ENCODE peak calls at places on chromosomes 7 and 10, in nine cellular contexts. One of them, this sample, is unnamed. For H3K4me1, the result is how much of the 10 kb centered on the place peaks cover.

GRCh38 chr10:103193820-103194529 is 903 bp upstream of the NT5C2 start:
- DNase-seq in suprapubic skin: peak
- DNase-seq in A549: no peak
- DNase-seq in tibial nerve: no peak
- DNase-seq in transverse colon: no peak
- DNase-seq in stomach: peak
- DNase-seq in ovary: no peak
- DNase-seq in sigmoid colon: no peak
- DNase-seq in HepG2: no peak
- DNase-seq in this sample: no peak

GRCh38 chr7:11775401-11775800 is 56.6 kb downstream of the THSD7A start:
- DNase-seq in suprapubic skin: no peak
- DNase-seq in A549: no peak
- DNase-seq in tibial nerve: no peak
- DNase-seq in transverse colon: no peak
- DNase-seq in stomach: no peak
- DNase-seq in ovary: no peak
- DNase-seq in sigmoid colon: no peak
- DNase-seq in HepG2: no peak
- DNase-seq in this sample: no peak

GRCh38 chr10:88642254-88642653 is 22.0 kb upstream of the LIPF start:
- DNase-seq in suprapubic skin: no peak
- DNase-seq in A549: no peak
- DNase-seq in tibial nerve: no peak
- DNase-seq in transverse colon: no peak
- DNase-seq in stomach: no peak
- DNase-seq in ovary: no peak
- DNase-seq in sigmoid colon: no peak
- DNase-seq in HepG2: no peak
- DNase-seq in this sample: no peak

GRCh38 chr7:142298631-142299030 is 40.8 kb upstream of the PRSS58 start:
- DNase-seq in suprapubic skin: no peak
- DNase-seq in A549: no peak
- DNase-seq in tibial nerve: no peak
- DNase-seq in transverse colon: no peak
- DNase-seq in stomach: no peak
- DNase-seq in ovary: no peak
- DNase-seq in sigmoid colon: no peak
- DNase-seq in HepG2: no peak
- DNase-seq in this sample: peak

GRCh38 chr10:127145173-127145572 is 51.2 kb downstream of the INSYN2A start:
- DNase-seq in suprapubic skin: no peak
- DNase-seq in A549: peak
- DNase-seq in tibial nerve: no peak
- DNase-seq in transverse colon: no peak
- DNase-seq in stomach: no peak
- DNase-seq in ovary: no peak
- DNase-seq in sigmoid colon: no peak
- DNase-seq in HepG2: no peak
- DNase-seq in this sample: no peak

GRCh38 chr10:132124201-132124920 is 58.6 kb downstream of the JAKMIP3 start:
- DNase-seq in suprapubic skin: no peak
- DNase-seq in A549: no peak
- DNase-seq in tibial nerve: no peak
- DNase-seq in transverse colon: no peak
- DNase-seq in stomach: no peak
- DNase-seq in ovary: no peak
- DNase-seq in sigmoid colon: no peak
- DNase-seq in HepG2: no peak
- DNase-seq in this sample: no peak

GRCh38 chr7:113285411-113285810 is 167.1 kb upstream of the SMIM30 start:
- DNase-seq in suprapubic skin: no peak
- DNase-seq in A549: no peak
- DNase-seq in tibial nerve: no peak
- DNase-seq in transverse colon: no peak
- DNase-seq in stomach: no peak
- DNase-seq in ovary: no peak
- DNase-seq in sigmoid colon: no peak
- DNase-seq in HepG2: no peak
- DNase-seq in this sample: no peak

GRCh38 chr7:29274156-29275017 is 79.8 kb downstream of the CHN2 start:
- DNase-seq in suprapubic skin: no peak
- DNase-seq in A549: no peak
- DNase-seq in tibial nerve: no peak
- DNase-seq in transverse colon: no peak
- DNase-seq in stomach: no peak
- DNase-seq in ovary: no peak
- DNase-seq in sigmoid colon: no peak
- DNase-seq in HepG2: no peak
- DNase-seq in this sample: no peak

GRCh38 chr10:7610651-7611389 is 55.9 kb downstream of the ITIH5 start:
- DNase-seq in suprapubic skin: peak
- DNase-seq in A549: no peak
- DNase-seq in tibial nerve: peak
- DNase-seq in transverse colon: peak
- DNase-seq in stomach: no peak
- DNase-seq in ovary: peak
- DNase-seq in sigmoid colon: peak
- DNase-seq in HepG2: no peak
- DNase-seq in this sample: no peak

GRCh38 chr10:79086822-79087221 is 18.1 kb downstream of the ZMIZ1 start:
- DNase-seq in suprapubic skin: no peak
- DNase-seq in A549: no peak
- DNase-seq in tibial nerve: no peak
- DNase-seq in transverse colon: no peak
- DNase-seq in stomach: no peak
- DNase-seq in ovary: no peak
- DNase-seq in sigmoid colon: no peak
- DNase-seq in HepG2: no peak
- DNase-seq in this sample: no peak

GRCh38 chr10:79084012-79084971 is 15.5 kb downstream of the ZMIZ1 start:
- DNase-seq in suprapubic skin: peak
- DNase-seq in A549: peak
- DNase-seq in tibial nerve: peak
- DNase-seq in transverse colon: peak
- DNase-seq in stomach: peak
- DNase-seq in ovary: peak
- DNase-seq in sigmoid colon: peak
- DNase-seq in HepG2: peak
- DNase-seq in this sample: no peak

GRCh38 chr10:79087721-79088120 is 19.0 kb downstream of the ZMIZ1 start:
- DNase-seq in suprapubic skin: no peak
- DNase-seq in A549: no peak
- DNase-seq in tibial nerve: no peak
- DNase-seq in transverse colon: no peak
- DNase-seq in stomach: peak
- DNase-seq in ovary: no peak
- DNase-seq in sigmoid colon: no peak
- DNase-seq in HepG2: no peak
- DNase-seq in this sample: no peak

GRCh38 chr10:79082631-79083581 is 14.1 kb downstream of the ZMIZ1 start:
- DNase-seq in suprapubic skin: no peak
- DNase-seq in A549: no peak
- DNase-seq in tibial nerve: no peak
- DNase-seq in transverse colon: no peak
- DNase-seq in stomach: no peak
- DNase-seq in ovary: no peak
- DNase-seq in sigmoid colon: no peak
- DNase-seq in HepG2: no peak
- DNase-seq in this sample: no peak

DNA sequence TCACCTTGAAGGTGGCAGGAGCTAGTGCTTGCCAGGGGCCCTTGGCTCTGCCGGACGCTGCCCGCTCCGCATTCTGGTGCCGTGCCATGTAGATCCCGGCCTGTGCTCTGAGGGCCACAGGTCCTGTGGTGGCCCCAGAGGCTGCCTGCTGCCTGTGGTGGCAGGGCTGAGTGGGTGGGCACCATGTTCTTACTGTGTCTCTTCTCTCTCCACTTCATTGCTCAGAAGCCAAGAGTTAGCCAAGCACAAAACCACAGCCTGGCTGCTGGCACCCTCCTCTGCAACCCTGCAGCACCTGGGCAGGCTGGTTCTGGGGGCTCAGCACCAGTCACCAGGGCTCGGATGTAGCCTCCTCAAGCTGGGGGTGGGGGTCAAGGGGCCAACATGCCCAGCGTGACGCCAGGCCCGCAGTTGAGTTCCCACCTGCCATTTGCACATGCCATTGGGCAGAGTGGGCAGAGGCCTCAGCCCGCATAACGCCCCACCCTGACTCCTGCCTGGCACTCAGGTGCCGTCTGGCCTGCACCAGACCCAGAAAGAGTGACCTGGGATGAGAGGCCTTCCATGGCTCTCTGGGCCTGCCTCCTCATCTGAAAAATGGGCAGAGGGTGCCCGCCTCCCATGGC is 16.3 kb downstream of the ZMIZ1 start:
- DNase-seq in suprapubic skin: no peak
- DNase-seq in A549: no peak
- DNase-seq in tibial nerve: no peak
- DNase-seq in transverse colon: no peak
- DNase-seq in stomach: no peak
- DNase-seq in ovary: peak
- DNase-seq in sigmoid colon: no peak
- DNase-seq in HepG2: no peak
- DNase-seq in this sample: no peak
- H3K4me1 ChIP-seq in suprapubic skin: half or more
- H3K4me1 ChIP-seq in A549: half or more
- H3K4me1 ChIP-seq in tibial nerve: half or more
- H3K4me1 ChIP-seq in transverse colon: half or more
- H3K4me1 ChIP-seq in stomach: half or more
- H3K4me1 ChIP-seq in ovary: half or more
- H3K4me1 ChIP-seq in sigmoid colon: half or more
- H3K4me1 ChIP-seq in HepG2: half or more
- H3K4me1 ChIP-seq in this sample: half or more

GRCh38 chr10:20596065-20596760 is 300.9 kb downstream of the NEBL start:
- DNase-seq in suprapubic skin: no peak
- DNase-seq in A549: no peak
- DNase-seq in tibial nerve: no peak
- DNase-seq in transverse colon: no peak
- DNase-seq in stomach: no peak
- DNase-seq in ovary: no peak
- DNase-seq in sigmoid colon: no peak
- DNase-seq in HepG2: no peak
- DNase-seq in this sample: no peak
- TF ChIP-seq EP300 in suprapubic skin: no peak
- TF ChIP-seq EP300 in A549: no peak
- TF ChIP-seq EP300 in tibial nerve: no peak
- TF ChIP-seq EP300 in transverse colon: no peak
- TF ChIP-seq EP300 in stomach: no peak
- TF ChIP-seq EP300 in ovary: no peak
- TF ChIP-seq EP300 in sigmoid colon: no peak
- TF ChIP-seq EP300 in HepG2: no peak
- TF ChIP-seq EP300 in this sample: no peak

DNA sequence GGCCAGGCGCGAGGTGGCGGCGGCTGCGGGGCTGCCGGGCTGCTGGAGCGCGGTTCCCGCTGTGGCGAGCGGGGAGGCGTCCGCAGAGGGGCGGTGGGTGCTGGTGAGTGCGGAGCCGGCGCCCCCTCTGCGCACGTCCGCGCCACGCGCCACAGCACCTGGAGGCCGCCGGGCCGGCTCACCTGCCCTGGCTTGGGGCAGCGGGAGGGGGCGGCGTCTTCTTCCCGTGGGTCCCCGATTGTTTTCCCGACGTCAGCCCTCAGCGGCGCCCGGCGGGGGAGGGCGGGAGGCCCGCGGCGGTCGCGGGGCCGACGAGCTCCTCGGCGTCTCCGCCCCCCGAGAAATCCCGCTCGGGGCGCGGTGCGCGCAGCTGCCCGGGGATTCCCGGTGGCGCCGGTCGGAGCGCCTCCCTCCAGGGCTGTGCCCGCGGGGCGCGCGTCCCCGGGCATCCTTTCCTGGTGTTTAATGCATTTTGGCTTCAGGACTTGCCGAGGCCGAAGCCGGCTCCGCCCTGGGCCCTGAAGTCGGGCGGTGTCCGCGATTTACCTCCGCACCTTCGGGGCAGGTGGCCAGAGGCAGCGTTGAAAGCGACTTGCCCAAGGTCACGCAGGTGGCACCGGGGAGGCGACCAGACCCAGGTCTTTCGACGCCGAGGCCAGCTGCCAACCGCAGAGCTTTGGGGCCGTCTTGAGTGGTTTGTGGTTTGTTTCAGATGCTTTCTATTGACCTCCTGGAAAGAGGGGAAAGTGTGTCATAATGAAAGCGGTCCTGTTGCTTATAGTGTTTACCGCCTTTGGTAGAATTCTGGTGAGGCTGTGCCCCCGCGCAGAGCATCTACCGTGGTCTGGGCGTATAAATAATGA is 582 bp downstream of the PLEKHA1 start:
- DNase-seq in suprapubic skin: peak
- DNase-seq in A549: peak
- DNase-seq in tibial nerve: peak
- DNase-seq in transverse colon: peak
- DNase-seq in stomach: peak
- DNase-seq in ovary: peak
- DNase-seq in sigmoid colon: peak
- DNase-seq in HepG2: peak
- DNase-seq in this sample: peak
- TF ChIP-seq POLR2A in suprapubic skin: peak
- TF ChIP-seq POLR2A in A549: no peak
- TF ChIP-seq POLR2A in tibial nerve: no peak
- TF ChIP-seq POLR2A in transverse colon: peak
- TF ChIP-seq POLR2A in stomach: no peak
- TF ChIP-seq POLR2A in ovary: no peak
- TF ChIP-seq POLR2A in sigmoid colon: peak
- TF ChIP-seq POLR2A in HepG2: peak
- TF ChIP-seq POLR2A in this sample: peak

GRCh38 chr10:114511875-114512274 is 107.6 kb upstream of the AFAP1L2 start:
- DNase-seq in suprapubic skin: no peak
- DNase-seq in A549: no peak
- DNase-seq in tibial nerve: no peak
- DNase-seq in transverse colon: no peak
- DNase-seq in stomach: no peak
- DNase-seq in ovary: no peak
- DNase-seq in sigmoid colon: no peak
- DNase-seq in HepG2: no peak
- DNase-seq in this sample: no peak

GRCh38 chr10:114517681-114518250 is 113.5 kb upstream of the AFAP1L2 start:
- DNase-seq in suprapubic skin: no peak
- DNase-seq in A549: no peak
- DNase-seq in tibial nerve: no peak
- DNase-seq in transverse colon: no peak
- DNase-seq in stomach: no peak
- DNase-seq in ovary: no peak
- DNase-seq in sigmoid colon: no peak
- DNase-seq in HepG2: no peak
- DNase-seq in this sample: no peak

GRCh38 chr10:114513397-114513796 is 109.1 kb upstream of the AFAP1L2 start:
- DNase-seq in suprapubic skin: no peak
- DNase-seq in A549: no peak
- DNase-seq in tibial nerve: no peak
- DNase-seq in transverse colon: no peak
- DNase-seq in stomach: no peak
- DNase-seq in ovary: no peak
- DNase-seq in sigmoid colon: no peak
- DNase-seq in HepG2: peak
- DNase-seq in this sample: no peak

GRCh38 chr10:114518401-114519305 is 114.4 kb upstream of the AFAP1L2 start:
- DNase-seq in suprapubic skin: no peak
- DNase-seq in A549: peak
- DNase-seq in tibial nerve: no peak
- DNase-seq in transverse colon: no peak
- DNase-seq in stomach: no peak
- DNase-seq in ovary: no peak
- DNase-seq in sigmoid colon: no peak
- DNase-seq in HepG2: peak
- DNase-seq in this sample: no peak

GRCh38 chr10:114515515-114515914 is 111.2 kb upstream of the AFAP1L2 start:
- DNase-seq in suprapubic skin: no peak
- DNase-seq in A549: no peak
- DNase-seq in tibial nerve: no peak
- DNase-seq in transverse colon: no peak
- DNase-seq in stomach: no peak
- DNase-seq in ovary: no peak
- DNase-seq in sigmoid colon: no peak
- DNase-seq in HepG2: no peak
- DNase-seq in this sample: no peak
- H3K4me1 ChIP-seq in suprapubic skin: half or more
- H3K4me1 ChIP-seq in A549: under half
- H3K4me1 ChIP-seq in tibial nerve: under half
- H3K4me1 ChIP-seq in transverse colon: half or more
- H3K4me1 ChIP-seq in stomach: under half
- H3K4me1 ChIP-seq in ovary: under half
- H3K4me1 ChIP-seq in sigmoid colon: under half
- H3K4me1 ChIP-seq in HepG2: half or more
- H3K4me1 ChIP-seq in this sample: under half